ENCODE peak calls at places on chromosomes 16 and 17, in seven cellular contexts. O, X, U, C, R, K and S are unnamed samples. For H3K36me3, the result is how much of the 10 kb centered on the place peaks cover.

GRCh38 chr16:81551821-81552304 is 107.3 kb downstream of the CMIP start:
- DNase-seq in O (no peak), K (no peak), R (no peak), X (peak), C (no peak), U (no peak), S (peak)

GRCh38 chr17:57810740-57811632 is 38.9 kb downstream of the MRPS23 start:
- DNase-seq in C (peak), O (no peak), U (peak), R (no peak), X (peak), K (no peak), S (peak)

GRCh38 chr17:37147301-37147812 is 198.6 kb downstream of the AATF start:
- DNase-seq in U (no peak), X (no peak), K (no peak), C (no peak), R (no peak), O (no peak), S (peak)

GRCh38 chr16:56022818-56023217 is 147.6 kb upstream of the CES5A start:
- DNase-seq in C (no peak), O (no peak), X (no peak), U (no peak), R (no peak), K (no peak), S (no peak)

GRCh38 chr16:67212766-67213165 is 13.8 kb downstream of the ELMO3 start:
- DNase-seq in R (no peak), O (no peak), X (no peak), K (no peak), C (no peak), U (no peak), S (no peak)

GRCh38 chr17:17443173-17443572 is 33.6 kb upstream of the MED9 start:
- DNase-seq in K (no peak), X (no peak), O (no peak), C (no peak), R (no peak), U (no peak), S (no peak)

GRCh38 chr16:77834600-77834963 is 46.2 kb downstream of the VAT1L start:
- DNase-seq in K (no peak), C (peak), X (no peak), O (no peak), R (no peak), U (no peak), S (peak)

GRCh38 chr17:80850109-80850508 is 141.5 kb upstream of the CHMP6 start:
- DNase-seq in U (no peak), K (no peak), O (no peak), X (no peak), C (no peak), R (no peak), S (no peak)

GRCh38 chr16:50814043-50814442 is 72.2 kb downstream of the CYLD start:
- DNase-seq in K (no peak), U (no peak), O (no peak), R (no peak), X (no peak), C (no peak), S (no peak)

GRCh38 chr17:39670746-39671145 is 2.5 kb downstream of the PNMT start:
- DNase-seq in K (no peak), U (no peak), C (no peak), X (no peak), R (no peak), O (no peak), S (no peak)

GRCh38 chr17:4293572-4293971 is 29.8 kb upstream of the ANKFY1 start:
- DNase-seq in K (no peak), U (no peak), X (no peak), C (no peak), O (no peak), R (no peak), S (no peak)

GRCh38 chr17:64507418-64507766 is 615 bp downstream of the CEP95 start:
- DNase-seq in U (peak), X (no peak), C (peak), O (peak), R (peak), K (peak), S (peak)

GRCh38 chr16:84169765-84170310 is 17.0 kb downstream of the TAF1C start:
- DNase-seq in U (no peak), O (no peak), C (no peak), X (no peak), R (no peak), K (no peak), S (no peak)

GRCh38 chr16:19709381-19710136 is 8.5 kb downstream of the KNOP1 start:
- DNase-seq in O (no peak), C (no peak), K (no peak), X (no peak), R (no peak), U (no peak), S (no peak)
- H3K36me3 ChIP-seq in O (under half), C (under half), K (under half), X (half or more), R (under half), U (under half), S (under half)

GRCh38 chr17:21030375-21030774 is 12.4 kb downstream of the USP22 start:
- DNase-seq in U (peak), X (no peak), C (no peak), R (no peak), K (no peak), O (no peak), S (no peak)

GRCh38 chr17:21033350-21033749 is 9.5 kb downstream of the USP22 start:
- DNase-seq in U (peak), K (no peak), O (no peak), X (no peak), C (no peak), R (no peak), S (no peak)

GRCh38 chr17:21029515-21029914 is 13.3 kb downstream of the USP22 start:
- DNase-seq in R (no peak), U (no peak), C (no peak), X (no peak), O (no peak), K (no peak), S (no peak)

GRCh38 chr17:21034350-21035235 is 8.2 kb downstream of the USP22 start:
- DNase-seq in R (no peak), C (no peak), U (peak), K (peak), O (no peak), X (no peak), S (no peak)

GRCh38 chr17:21031756-21032396 is 10.9 kb downstream of the USP22 start:
- DNase-seq in K (no peak), U (no peak), C (no peak), R (no peak), X (no peak), O (no peak), S (no peak)
- H3K36me3 ChIP-seq in K (under half), U (under half), C (under half), R (under half), X (under half), O (under half), S (under half)

DNA sequence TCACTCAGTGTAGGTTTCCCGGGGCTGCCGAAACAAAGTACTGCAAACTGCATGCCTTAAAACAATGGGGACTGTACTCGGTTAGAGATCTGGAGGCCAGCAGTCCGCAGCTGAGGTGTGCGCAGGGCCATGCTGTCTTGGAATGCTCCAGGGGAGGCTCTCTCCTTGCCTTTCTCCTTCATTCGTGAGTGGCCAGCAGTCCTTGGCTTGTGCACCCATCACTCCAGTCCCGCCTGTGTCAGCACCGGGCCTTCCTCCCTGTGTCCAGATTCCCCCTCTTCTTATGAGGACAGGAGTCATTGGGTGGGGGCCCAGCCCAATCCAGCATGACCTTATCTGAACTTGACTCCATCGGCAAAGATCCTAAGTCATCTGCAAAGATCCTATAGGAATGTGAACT is 43.4 kb downstream of the COX4I1 start:
- DNase-seq in K (no peak), R (no peak), O (no peak), C (no peak), X (no peak), U (no peak), S (no peak)
- H3K36me3 ChIP-seq in K (under half), R (under half), O (under half), C (under half), X (under half), U (under half), S (under half)

GRCh38 chr16:89730610-89731234 is 9.4 kb downstream of the ZNF276 start:
- DNase-seq in C (no peak), U (no peak), K (no peak), O (no peak), X (no peak), R (no peak), S (no peak)

GRCh38 chr16:89723279-89724250 is 2.2 kb downstream of the ZNF276 start:
- DNase-seq in K (peak), O (no peak), X (peak), C (no peak), R (no peak), U (no peak), S (no peak)

GRCh38 chr16:89729863-89730574 is 8.7 kb downstream of the ZNF276 start:
- DNase-seq in R (peak), C (no peak), O (no peak), X (no peak), K (no peak), U (peak), S (no peak)

GRCh38 chr16:89729293-89729692 is 8.0 kb downstream of the ZNF276 start:
- DNase-seq in U (no peak), C (no peak), X (no peak), K (no peak), O (no peak), R (no peak), S (no peak)

DNA sequence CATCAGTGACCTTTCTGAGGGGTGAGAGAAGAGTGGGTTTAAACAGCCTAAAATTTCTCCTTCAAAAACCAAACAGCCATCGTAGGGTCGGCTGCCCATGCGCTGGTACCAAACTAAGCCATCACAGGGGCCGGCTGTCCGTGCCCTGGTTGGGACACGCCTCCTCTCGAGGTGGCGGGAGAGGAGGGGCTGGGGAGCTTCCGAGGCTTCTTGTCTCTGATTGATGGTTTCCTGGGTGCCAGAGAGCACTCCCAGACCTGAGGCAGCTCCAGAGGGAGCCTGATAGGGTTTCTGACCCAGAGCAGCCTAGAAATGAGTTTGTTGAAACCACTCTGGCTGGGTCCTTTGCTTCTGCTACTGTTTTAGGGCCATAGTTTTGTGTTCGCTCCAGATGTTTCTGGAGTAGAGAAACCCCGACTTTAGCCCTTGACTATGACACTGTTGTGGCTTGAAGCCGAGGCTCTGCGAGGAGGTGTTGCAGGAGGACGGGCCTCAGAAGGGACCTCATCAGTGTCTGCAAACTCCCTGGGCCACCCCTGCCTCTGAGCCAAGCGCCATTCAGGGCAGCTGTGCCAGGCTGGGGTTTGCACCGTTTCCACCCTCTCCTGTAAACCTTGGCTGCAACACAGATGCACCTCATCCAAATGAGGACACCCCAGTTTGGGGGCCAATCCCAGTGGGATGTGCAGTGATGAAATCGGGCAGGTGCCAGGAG is 6.2 kb downstream of the ZNF276 start:
- DNase-seq in C (no peak), R (no peak), K (no peak), X (no peak), U (peak), O (peak), S (no peak)
- H3K36me3 ChIP-seq in C (under half), R (under half), K (half or more), X (half or more), U (under half), O (under half), S (half or more)

DNA sequence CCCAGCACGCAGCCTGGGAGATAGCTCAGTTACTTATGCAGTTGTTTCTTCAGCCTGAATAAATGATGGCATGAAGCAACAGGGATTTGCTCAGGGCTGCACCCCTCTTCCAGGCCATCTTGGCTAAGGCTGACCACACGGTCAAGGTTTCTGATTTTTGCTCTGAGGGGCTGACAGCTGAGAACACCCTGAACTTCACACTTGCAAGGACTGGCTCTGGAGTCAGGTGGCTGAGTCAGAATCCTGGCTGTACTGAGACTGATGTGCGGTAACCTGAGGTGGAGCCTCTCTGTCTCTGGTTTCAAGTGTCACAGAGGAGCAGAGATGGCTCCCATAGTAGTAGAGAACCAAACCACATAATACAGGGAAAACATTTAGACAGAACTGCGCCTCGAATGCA is 4.8 kb downstream of the MTHFSD start:
- DNase-seq in U (no peak), X (no peak), C (no peak), K (peak), O (no peak), R (no peak), S (no peak)
- H3K36me3 ChIP-seq in U (under half), X (half or more), C (under half), K (under half), O (under half), R (under half), S (under half)

GRCh38 chr16:1768767-1769401 is 2.5 kb downstream of the NME3 start:
- DNase-seq in K (no peak), R (no peak), X (no peak), O (no peak), U (no peak), C (no peak), S (no peak)
- H3K36me3 ChIP-seq in K (under half), R (under half), X (half or more), O (under half), U (under half), C (under half), S (half or more)

GRCh38 chr16:72101195-72101594 is 7.5 kb downstream of the DHX38 start:
- DNase-seq in K (no peak), U (no peak), O (no peak), X (no peak), R (no peak), C (no peak), S (no peak)
- H3K36me3 ChIP-seq in K (half or more), U (half or more), O (under half), X (half or more), R (half or more), C (half or more), S (half or more)